ENCODE peak calls at places on chromosomes 3 and 15, in five cellular contexts. H is endothelial cell, T is MCF 10A, Z is adrenal gland, P is EL. Q is an unnamed sample.

GRCh38 chr3:135040321-135041110 is 245.5 kb downstream of the EPHB1 start:
- DNase-seq in H (no peak), Z (no peak), P (no peak), T (no peak), Q (no peak)

GRCh38 chr3:106083854-106084253 is 215.0 kb upstream of the CBLB start:
- DNase-seq in P (no peak), T (no peak), H (no peak), Z (no peak), Q (no peak)

GRCh38 chr3:15493436-15493835 is 28.1 kb downstream of the COLQ start:
- DNase-seq in H (no peak), Z (no peak), P (no peak), T (no peak), Q (no peak)

GRCh38 chr3:64380539-64380938 is 155.3 kb upstream of the PRICKLE2 start:
- DNase-seq in Z (no peak), P (peak; percentile 16), T (no peak), H (no peak), Q (no peak)

GRCh38 chr15:66294157-66294931 is 976 bp downstream of the DIS3L start:
- DNase-seq in T (peak; percentile 67), H (no peak), Z (no peak), P (peak; percentile 95), Q (no peak)

GRCh38 chr15:64774556-64775523 is 549 bp downstream of the RBPMS2 start:
- DNase-seq in H (peak; percentile 41), T (no peak), Z (peak; percentile 17), P (peak; percentile 24), Q (peak; percentile 44)

GRCh38 chr3:173065543-173065970 is 75.5 kb downstream of the SPATA16 start:
- DNase-seq in H (no peak), T (no peak), Z (peak; percentile 13), P (peak; percentile 29), Q (no peak)

GRCh38 chr3:40841131-40841530 is 316.4 kb downstream of the ZNF621 start:
- DNase-seq in P (no peak), Z (no peak), H (no peak), T (peak; percentile 39), Q (no peak)

GRCh38 chr3:172186607-172187006 is 147.2 kb downstream of the FNDC3B start:
- DNase-seq in T (no peak), Z (no peak), H (no peak), P (no peak), Q (no peak)

GRCh38 chr3:67357610-67358458 is 296.6 kb downstream of the SUCLG2 start:
- DNase-seq in P (peak; percentile 38), H (peak; percentile 38), T (peak; percentile 60), Z (no peak), Q (peak; percentile 72)

GRCh38 chr15:45320581-45320980 is 57.8 kb downstream of the GATM start:
- DNase-seq in P (no peak), H (no peak), Z (no peak), T (peak; percentile 8), Q (no peak)

GRCh38 chr15:78974272-78974918 is 29.5 kb upstream of the CTSH start:
- DNase-seq in Z (no peak), P (no peak), T (no peak), H (no peak), Q (no peak)

GRCh38 chr3:9238727-9239295 is 10.6 kb downstream of the SRGAP3 start:
- DNase-seq in H (no peak), T (no peak), Z (no peak), P (no peak), Q (no peak)

GRCh38 chr3:43620953-43621405 is 832 bp downstream of the ANO10 start:
- DNase-seq in P (no peak), T (peak; percentile 24), Z (no peak), H (no peak), Q (no peak)

GRCh38 chr3:7309707-7310106 is 448.8 kb downstream of the GRM7 start:
- DNase-seq in T (peak; percentile 73), P (no peak), Z (peak; percentile 49), H (no peak), Q (no peak)

GRCh38 chr3:179670311-179670710 is 17.5 kb downstream of the USP13 start:
- DNase-seq in H (no peak), T (no peak), Z (no peak), P (no peak), Q (no peak)

GRCh38 chr3:23170306-23170705 is 32.8 kb upstream of the UBE2E2 start:
- DNase-seq in P (peak; percentile 58), Z (no peak), H (no peak), T (no peak), Q (no peak)

GRCh38 chr3:172355836-172356235 is 92.4 kb downstream of the GHSR start:
- DNase-seq in Z (peak; percentile 41), T (peak; percentile 85), H (no peak), P (peak; percentile 80), Q (no peak)

GRCh38 chr3:123058505-123058904 is 8.3 kb upstream of the PDIA5 start:
- DNase-seq in Z (no peak), H (no peak), P (no peak), T (no peak), Q (no peak)

GRCh38 chr3:86653801-86654200 is 337.1 kb downstream of the VGLL3 start:
- DNase-seq in T (no peak), P (no peak), Z (no peak), H (no peak), Q (no peak)

GRCh38 chr15:37031198-37031597 is 69.2 kb downstream of the MEIS2 start:
- DNase-seq in Z (no peak), H (no peak), T (no peak), P (peak; percentile 57), Q (no peak)

Q was measured in WTC11.